ENCODE peak calls at places on chromosomes 2 and 18, in four cellular contexts. T is HCT116, Z is Panc1, A is HepG2. R is an unnamed sample.

GRCh38 chr2:32874931-32875330 is 71.8 kb upstream of the LTBP1 start:
- DNase-seq in T (no peak), Z (no peak), A (no peak), R (no peak)

GRCh38 chr2:101844055-101844635 is 146.6 kb downstream of the MAP4K4 start:
- DNase-seq in T (no peak), Z (no peak), A (no peak), R (no peak)

GRCh38 chr2:181937473-181937872 is 45.9 kb downstream of the ITPRID2 start:
- DNase-seq in T (no peak), Z (no peak), A (no peak), R (no peak)

GRCh38 chr2:170361359-170361936 is 183.5 kb downstream of the MYO3B start:
- DNase-seq in T (peak; percentile 47), Z (peak; percentile 15), A (peak; percentile 48), R (peak; percentile 90)

GRCh38 chr18:848062-848795 is 36.2 kb upstream of the YES1 start:
- DNase-seq in T (no peak), Z (no peak), A (peak; percentile 77), R (no peak)

GRCh38 chr2:74778381-74779371 is 55.3 kb upstream of the HK2 start:
- DNase-seq in T (no peak), Z (no peak), A (peak; percentile 74), R (no peak)

GRCh38 chr2:149080964-149081363 is 42.5 kb downstream of the LYPD6B start:
- DNase-seq in T (no peak), Z (no peak), A (no peak), R (no peak)

GRCh38 chr2:237878321-237879057 is 19.1 kb downstream of the RAMP1 start:
- DNase-seq in T (no peak), Z (no peak), A (no peak), R (no peak)

GRCh38 chr2:84906900-84907714 is 1.7 kb downstream of the TMSB10 start:
- DNase-seq in T (peak; percentile 83), Z (no peak), A (peak; percentile 57), R (peak; percentile 62)

GRCh38 chr18:35577045-35577848 is 4.3 kb upstream of the GALNT1 start:
- DNase-seq in T (no peak), Z (no peak), A (no peak), R (no peak)

GRCh38 chr2:151337643-151338042 is 19.7 kb upstream of the TNFAIP6 start:
- DNase-seq in T (no peak), Z (no peak), A (no peak), R (no peak)

GRCh38 chr2:68603059-68603458 is 40.3 kb upstream of the PROKR1 start:
- DNase-seq in T (no peak), Z (no peak), A (no peak), R (no peak)

GRCh38 chr2:62208758-62209114 is 12.8 kb downstream of the B3GNT2 start:
- DNase-seq in T (no peak), Z (no peak), A (no peak), R (peak; percentile 50)

GRCh38 chr18:35466815-35467623 is 30.7 kb downstream of the INO80C start:
- DNase-seq in T (no peak), Z (no peak), A (no peak), R (no peak)

GRCh38 chr18:13703899-13704298 is 22.5 kb downstream of the FAM210A start:
- DNase-seq in T (peak; percentile 35), Z (no peak), A (peak; percentile 13), R (no peak)

GRCh38 chr2:110115291-110116032 is at the start of gene MALL:
- DNase-seq in T (peak; percentile 60), Z (no peak), A (no peak), R (no peak)

GRCh38 chr2:25903216-25903776 is 25.0 kb upstream of the ASXL2 start:
- DNase-seq in T (no peak), Z (no peak), A (no peak), R (peak; percentile 6)

GRCh38 chr2:46303822-46304221 is 6.6 kb downstream of the EPAS1 start:
- DNase-seq in T (no peak), Z (no peak), A (no peak), R (no peak)

GRCh38 chr2:11187083-11187619 is 31.9 kb downstream of the SLC66A3 start:
- DNase-seq in T (peak; percentile 36), Z (peak; percentile 22), A (no peak), R (no peak)

GRCh38 chr2:109373791-109374547 is 239.8 kb downstream of the SEPTIN10 start:
- DNase-seq in T (no peak), Z (no peak), A (no peak), R (no peak)

GRCh38 chr2:236054661-236055060 is 113.5 kb downstream of the GBX2 start:
- DNase-seq in T (no peak), Z (no peak), A (no peak), R (no peak)

GRCh38 chr2:19846030-19846429 is 55.8 kb downstream of the TTC32 start:
- DNase-seq in T (no peak), Z (no peak), A (no peak), R (no peak)

GRCh38 chr2:238105506-238106338 is 5.6 kb downstream of the ESPNL start:
- DNase-seq in T (no peak), Z (no peak), A (no peak), R (no peak)

GRCh38 chr2:8939486-8940114 is 63.9 kb downstream of the MBOAT2 start:
- DNase-seq in T (no peak), Z (no peak), A (no peak), R (no peak)

GRCh38 chr2:53646788-53647187 is 120.8 kb upstream of the CHAC2 start:
- DNase-seq in T (no peak), Z (no peak), A (no peak), R (no peak)
- TF ChIP-seq TCF7L2 in T (no peak), Z (no peak), A (no peak), R (no peak)

GRCh38 chr2:234427081-234428058 is 69.5 kb downstream of the ARL4C start:
- DNase-seq in T (no peak), Z (no peak), A (no peak), R (no peak)
- TF ChIP-seq SIN3A in T (no peak), Z (no peak), A (no peak), R (no peak)

GRCh38 chr18:22344908-22345670 is 72.6 kb downstream of the CTAGE1 start:
- DNase-seq in T (no peak), Z (no peak), A (no peak), R (no peak)

GRCh38 chr18:22340340-22340739 is 77.4 kb downstream of the CTAGE1 start:
- DNase-seq in T (no peak), Z (no peak), A (no peak), R (no peak)

GRCh38 chr18:22339913-22340312 is 77.8 kb downstream of the CTAGE1 start:
- DNase-seq in T (no peak), Z (no peak), A (no peak), R (no peak)

GRCh38 chr18:22343613-22344012 is 74.1 kb downstream of the CTAGE1 start:
- DNase-seq in T (no peak), Z (no peak), A (no peak), R (no peak)

GRCh38 chr18:22342625-22343024 is 75.1 kb downstream of the CTAGE1 start:
- DNase-seq in T (no peak), Z (no peak), A (no peak), R (peak; percentile 56)
- H3K27me3 ChIP-seq in T (peaks cover 3% of the 10 kb centered on the region), Z (peaks cover 8% of the 10 kb centered on the region), A (peaks cover 14% of the 10 kb centered on the region), R (peaks cover 11% of the 10 kb centered on the region)

GRCh38 chr2:43024515-43024962 is 201.9 kb downstream of the ZFP36L2 start:
- DNase-seq in T (peak; percentile 12), Z (peak; percentile 20), A (no peak), R (peak; percentile 79)
- TF ChIP-seq TCF7L2 in T (no peak), Z (no peak), A (no peak), R (no peak)

DNA sequence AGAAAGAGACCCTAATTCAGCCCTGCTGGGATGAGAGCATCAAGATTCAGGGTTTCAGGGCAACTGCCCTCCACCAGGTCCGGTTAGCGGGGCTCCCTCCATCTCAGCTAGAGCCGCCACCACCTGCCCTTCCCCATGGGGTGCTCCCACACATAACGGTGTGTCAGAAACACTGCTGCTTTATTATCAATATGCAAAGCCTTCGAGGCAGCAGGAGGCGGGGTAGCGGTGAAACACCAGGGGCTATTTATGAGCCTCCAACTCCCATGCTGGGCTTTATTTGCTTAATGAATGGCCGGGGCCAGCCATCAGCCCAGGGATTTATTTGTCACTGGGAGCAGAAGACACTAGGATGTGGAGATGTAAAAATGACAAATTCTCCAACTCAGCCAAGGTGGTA is 109.8 kb downstream of the GALNT14 start:
- DNase-seq in T (no peak), Z (no peak), A (no peak), R (no peak)
- TF ChIP-seq SIN3A in T (no peak), Z (no peak), A (no peak), R (no peak)

DNA sequence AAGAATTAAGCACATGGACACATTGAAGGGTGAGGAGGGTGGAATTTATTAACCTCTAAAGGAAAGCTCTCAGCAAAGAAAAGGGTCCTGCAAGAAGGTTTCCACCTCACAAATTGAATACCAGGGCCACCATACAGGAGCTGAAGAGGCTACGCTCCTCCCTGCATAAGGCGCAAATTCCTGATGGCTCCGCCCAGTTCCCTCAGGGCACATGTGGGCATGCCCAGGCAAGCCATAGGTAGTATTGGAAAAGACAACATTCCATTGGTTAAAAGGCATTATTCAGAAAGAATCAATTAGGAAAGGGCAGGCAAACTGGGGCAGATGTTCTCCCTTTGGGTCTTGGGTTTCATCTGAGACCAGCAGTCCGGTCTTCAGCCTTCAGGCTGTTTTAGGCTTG is 161.2 kb downstream of the PTPRM start:
- DNase-seq in T (no peak), Z (no peak), A (no peak), R (no peak)
- H3K27me3 ChIP-seq in T (peaks cover 8% of the 10 kb centered on the region), Z (no peaks in the 10 kb centered on the region), A (no peaks in the 10 kb centered on the region), R (no peaks in the 10 kb centered on the region)

R was measured in K562.